ENCODE peak calls at places on chromosomes 4 and X, in seven cellular contexts. One of them, this sample, is unnamed.

GRCh38 chrX:39946822-39947221 is 150.9 kb downstream of the BCOR start:
- DNase-seq in aorta: no peak
- DNase-seq in kidney tubule cell: peak
- DNase-seq in CD4-positive, CD25-positive, alpha-beta regulatory T cell: no peak
- DNase-seq in nephron progenitor cell: no peak
- DNase-seq in activated CD8-positive, alpha-beta memory T cell treated with anti-CD3 and anti-CD28 coated beads for 4 hours: no peak
- DNase-seq in mucosa of descending colon: no peak
- DNase-seq in this sample: no peak

GRCh38 chr4:5050520-5050955 is 742 bp upstream of the STK32B start:
- DNase-seq in nephron progenitor cell: peak
- DNase-seq in activated CD8-positive, alpha-beta memory T cell treated with anti-CD3 and anti-CD28 coated beads for 4 hours: no peak
- DNase-seq in CD4-positive, CD25-positive, alpha-beta regulatory T cell: no peak
- DNase-seq in kidney tubule cell: peak
- DNase-seq in mucosa of descending colon: peak
- DNase-seq in aorta: peak
- DNase-seq in this sample: peak

GRCh38 chr4:173334891-173335754 is 965 bp upstream of the HMGB2 start:
- DNase-seq in activated CD8-positive, alpha-beta memory T cell treated with anti-CD3 and anti-CD28 coated beads for 4 hours: no peak
- DNase-seq in nephron progenitor cell: peak
- DNase-seq in CD4-positive, CD25-positive, alpha-beta regulatory T cell: peak
- DNase-seq in aorta: peak
- DNase-seq in mucosa of descending colon: peak
- DNase-seq in kidney tubule cell: peak
- DNase-seq in this sample: peak

GRCh38 chr4:2829321-2829932 is 14.2 kb upstream of the ADD1 start:
- DNase-seq in CD4-positive, CD25-positive, alpha-beta regulatory T cell: no peak
- DNase-seq in activated CD8-positive, alpha-beta memory T cell treated with anti-CD3 and anti-CD28 coated beads for 4 hours: no peak
- DNase-seq in nephron progenitor cell: no peak
- DNase-seq in mucosa of descending colon: peak
- DNase-seq in kidney tubule cell: no peak
- DNase-seq in aorta: peak
- DNase-seq in this sample: no peak

GRCh38 chr4:26404597-26405323 is 83.9 kb downstream of the RBPJ start:
- DNase-seq in nephron progenitor cell: no peak
- DNase-seq in mucosa of descending colon: no peak
- DNase-seq in aorta: no peak
- DNase-seq in activated CD8-positive, alpha-beta memory T cell treated with anti-CD3 and anti-CD28 coated beads for 4 hours: no peak
- DNase-seq in CD4-positive, CD25-positive, alpha-beta regulatory T cell: no peak
- DNase-seq in kidney tubule cell: no peak
- DNase-seq in this sample: no peak

GRCh38 chrX:418927-419729 is 32.4 kb upstream of the PPP2R3B start:
- DNase-seq in mucosa of descending colon: peak
- DNase-seq in kidney tubule cell: no peak
- DNase-seq in CD4-positive, CD25-positive, alpha-beta regulatory T cell: no peak
- DNase-seq in aorta: no peak
- DNase-seq in nephron progenitor cell: peak
- DNase-seq in activated CD8-positive, alpha-beta memory T cell treated with anti-CD3 and anti-CD28 coated beads for 4 hours: no peak
- DNase-seq in this sample: no peak

GRCh38 chrX:78064152-78064551 is 39.9 kb upstream of the PGK1 start:
- DNase-seq in mucosa of descending colon: no peak
- DNase-seq in aorta: no peak
- DNase-seq in kidney tubule cell: no peak
- DNase-seq in activated CD8-positive, alpha-beta memory T cell treated with anti-CD3 and anti-CD28 coated beads for 4 hours: no peak
- DNase-seq in nephron progenitor cell: no peak
- DNase-seq in CD4-positive, CD25-positive, alpha-beta regulatory T cell: no peak
- DNase-seq in this sample: no peak

GRCh38 chr4:25402521-25402920 is 25.5 kb downstream of the ANAPC4 start:
- DNase-seq in mucosa of descending colon: no peak
- DNase-seq in CD4-positive, CD25-positive, alpha-beta regulatory T cell: no peak
- DNase-seq in aorta: no peak
- DNase-seq in activated CD8-positive, alpha-beta memory T cell treated with anti-CD3 and anti-CD28 coated beads for 4 hours: no peak
- DNase-seq in kidney tubule cell: no peak
- DNase-seq in nephron progenitor cell: no peak
- DNase-seq in this sample: no peak

GRCh38 chrX:130024127-130024526 is 41.7 kb downstream of the BCORL1 start:
- DNase-seq in mucosa of descending colon: peak
- DNase-seq in activated CD8-positive, alpha-beta memory T cell treated with anti-CD3 and anti-CD28 coated beads for 4 hours: peak
- DNase-seq in CD4-positive, CD25-positive, alpha-beta regulatory T cell: peak
- DNase-seq in aorta: peak
- DNase-seq in nephron progenitor cell: peak
- DNase-seq in kidney tubule cell: peak
- DNase-seq in this sample: peak

GRCh38 chrX:153740631-153741222 is 16.1 kb downstream of the ABCD1 start:
- DNase-seq in CD4-positive, CD25-positive, alpha-beta regulatory T cell: no peak
- DNase-seq in kidney tubule cell: no peak
- DNase-seq in aorta: no peak
- DNase-seq in nephron progenitor cell: no peak
- DNase-seq in activated CD8-positive, alpha-beta memory T cell treated with anti-CD3 and anti-CD28 coated beads for 4 hours: no peak
- DNase-seq in mucosa of descending colon: peak
- DNase-seq in this sample: no peak

GRCh38 chrX:10702031-10702430 is 81.6 kb upstream of the MID1 start:
- DNase-seq in kidney tubule cell: no peak
- DNase-seq in CD4-positive, CD25-positive, alpha-beta regulatory T cell: no peak
- DNase-seq in aorta: no peak
- DNase-seq in mucosa of descending colon: no peak
- DNase-seq in nephron progenitor cell: no peak
- DNase-seq in activated CD8-positive, alpha-beta memory T cell treated with anti-CD3 and anti-CD28 coated beads for 4 hours: no peak
- DNase-seq in this sample: no peak

GRCh38 chr4:120769227-120769626 is 153.3 kb downstream of the PRDM5 start:
- DNase-seq in kidney tubule cell: peak
- DNase-seq in activated CD8-positive, alpha-beta memory T cell treated with anti-CD3 and anti-CD28 coated beads for 4 hours: no peak
- DNase-seq in nephron progenitor cell: no peak
- DNase-seq in mucosa of descending colon: no peak
- DNase-seq in CD4-positive, CD25-positive, alpha-beta regulatory T cell: no peak
- DNase-seq in aorta: no peak
- DNase-seq in this sample: no peak

GRCh38 chr4:130722370-130722769 is 1626.4 kb downstream of the C4orf33 start:
- DNase-seq in kidney tubule cell: no peak
- DNase-seq in nephron progenitor cell: no peak
- DNase-seq in aorta: no peak
- DNase-seq in mucosa of descending colon: no peak
- DNase-seq in activated CD8-positive, alpha-beta memory T cell treated with anti-CD3 and anti-CD28 coated beads for 4 hours: no peak
- DNase-seq in CD4-positive, CD25-positive, alpha-beta regulatory T cell: no peak
- DNase-seq in this sample: no peak

GRCh38 chr4:153465583-153465921 is 608 bp upstream of the TMEM131L start:
- DNase-seq in kidney tubule cell: peak
- DNase-seq in activated CD8-positive, alpha-beta memory T cell treated with anti-CD3 and anti-CD28 coated beads for 4 hours: no peak
- DNase-seq in CD4-positive, CD25-positive, alpha-beta regulatory T cell: no peak
- DNase-seq in nephron progenitor cell: peak
- DNase-seq in aorta: peak
- DNase-seq in mucosa of descending colon: peak
- DNase-seq in this sample: peak

GRCh38 chr4:29002151-29002550 is 1718.0 kb upstream of the PCDH7 start:
- DNase-seq in mucosa of descending colon: no peak
- DNase-seq in nephron progenitor cell: no peak
- DNase-seq in activated CD8-positive, alpha-beta memory T cell treated with anti-CD3 and anti-CD28 coated beads for 4 hours: no peak
- DNase-seq in kidney tubule cell: no peak
- DNase-seq in CD4-positive, CD25-positive, alpha-beta regulatory T cell: no peak
- DNase-seq in aorta: no peak
- DNase-seq in this sample: no peak

GRCh38 chrX:7889680-7890079 is 37.5 kb downstream of the PNPLA4 start:
- DNase-seq in nephron progenitor cell: no peak
- DNase-seq in kidney tubule cell: peak
- DNase-seq in aorta: no peak
- DNase-seq in activated CD8-positive, alpha-beta memory T cell treated with anti-CD3 and anti-CD28 coated beads for 4 hours: no peak
- DNase-seq in CD4-positive, CD25-positive, alpha-beta regulatory T cell: no peak
- DNase-seq in mucosa of descending colon: no peak
- DNase-seq in this sample: no peak

GRCh38 chrX:51461053-51462050 is 35.0 kb downstream of the NUDT11 start:
- DNase-seq in kidney tubule cell: peak
- DNase-seq in aorta: no peak
- DNase-seq in mucosa of descending colon: no peak
- DNase-seq in nephron progenitor cell: peak
- DNase-seq in activated CD8-positive, alpha-beta memory T cell treated with anti-CD3 and anti-CD28 coated beads for 4 hours: no peak
- DNase-seq in CD4-positive, CD25-positive, alpha-beta regulatory T cell: peak
- DNase-seq in this sample: peak

GRCh38 chr4:80454561-80454960 is 119.0 kb downstream of the CFAP299 start:
- DNase-seq in mucosa of descending colon: no peak
- DNase-seq in activated CD8-positive, alpha-beta memory T cell treated with anti-CD3 and anti-CD28 coated beads for 4 hours: no peak
- DNase-seq in kidney tubule cell: peak
- DNase-seq in nephron progenitor cell: no peak
- DNase-seq in CD4-positive, CD25-positive, alpha-beta regulatory T cell: no peak
- DNase-seq in aorta: no peak
- DNase-seq in this sample: no peak